ENCODE peak calls at places on chromosomes 1 and 21, in seven cellular contexts. One of them, this sample, is unnamed.

GRCh38 chr21:43827015-43827611 is 37.7 kb downstream of the RRP1 start:
- DNase-seq in PC-3: peak
- DNase-seq in testis: no peak
- DNase-seq in psoas muscle: peak
- DNase-seq in A549: no peak
- DNase-seq in body of pancreas: no peak
- DNase-seq in IMR-90: peak
- DNase-seq in this sample: no peak

GRCh38 chr1:157377216-157377821 is 175.0 kb downstream of the FCRL5 start:
- DNase-seq in PC-3: peak
- DNase-seq in testis: peak
- DNase-seq in psoas muscle: no peak
- DNase-seq in A549: no peak
- DNase-seq in body of pancreas: peak
- DNase-seq in IMR-90: peak
- DNase-seq in this sample: peak

GRCh38 chr1:32274646-32275340 is 17.1 kb upstream of the HDAC1 start:
- DNase-seq in PC-3: no peak
- DNase-seq in testis: no peak
- DNase-seq in psoas muscle: no peak
- DNase-seq in A549: no peak
- DNase-seq in body of pancreas: no peak
- DNase-seq in IMR-90: no peak
- DNase-seq in this sample: no peak

GRCh38 chr21:42887321-42887720 is 5.8 kb upstream of the NDUFV3 start:
- DNase-seq in PC-3: no peak
- DNase-seq in testis: no peak
- DNase-seq in psoas muscle: no peak
- DNase-seq in A549: no peak
- DNase-seq in body of pancreas: no peak
- DNase-seq in IMR-90: no peak
- DNase-seq in this sample: no peak

GRCh38 chr1:44810101-44810761 is 1.9 kb downstream of the BTBD19 start:
- DNase-seq in PC-3: peak
- DNase-seq in testis: peak
- DNase-seq in psoas muscle: peak
- DNase-seq in A549: no peak
- DNase-seq in body of pancreas: peak
- DNase-seq in IMR-90: no peak
- DNase-seq in this sample: no peak

GRCh38 chr1:203089001-203089650 is 3.3 kb upstream of the MYOG start:
- DNase-seq in PC-3: peak
- DNase-seq in testis: no peak
- DNase-seq in psoas muscle: no peak
- DNase-seq in A549: no peak
- DNase-seq in body of pancreas: no peak
- DNase-seq in IMR-90: no peak
- DNase-seq in this sample: no peak

GRCh38 chr1:63537940-63538339 is 14.6 kb downstream of the EFCAB7 start:
- DNase-seq in PC-3: peak
- DNase-seq in testis: no peak
- DNase-seq in psoas muscle: no peak
- DNase-seq in A549: no peak
- DNase-seq in body of pancreas: no peak
- DNase-seq in IMR-90: peak
- DNase-seq in this sample: no peak

GRCh38 chr1:159916240-159917051 is 8.9 kb downstream of the TAGLN2 start:
- DNase-seq in PC-3: peak
- DNase-seq in testis: peak
- DNase-seq in psoas muscle: no peak
- DNase-seq in A549: peak
- DNase-seq in body of pancreas: peak
- DNase-seq in IMR-90: peak
- DNase-seq in this sample: no peak

GRCh38 chr1:15154480-15155036 is 1.0 kb downstream of the TMEM51 start:
- DNase-seq in PC-3: peak
- DNase-seq in testis: peak
- DNase-seq in psoas muscle: peak
- DNase-seq in A549: no peak
- DNase-seq in body of pancreas: peak
- DNase-seq in IMR-90: no peak
- DNase-seq in this sample: peak

GRCh38 chr21:27213328-27213727 is 246.4 kb upstream of the ADAMTS5 start:
- DNase-seq in PC-3: peak
- DNase-seq in testis: no peak
- DNase-seq in psoas muscle: no peak
- DNase-seq in A549: no peak
- DNase-seq in body of pancreas: no peak
- DNase-seq in IMR-90: peak
- DNase-seq in this sample: no peak

GRCh38 chr1:35179864-35180263 is 13.1 kb downstream of the SFPQ start:
- DNase-seq in PC-3: no peak
- DNase-seq in testis: no peak
- DNase-seq in psoas muscle: no peak
- DNase-seq in A549: no peak
- DNase-seq in body of pancreas: no peak
- DNase-seq in IMR-90: no peak
- DNase-seq in this sample: no peak

GRCh38 chr1:11143401-11143800 is 43.7 kb upstream of the EXOSC10 start:
- DNase-seq in PC-3: no peak
- DNase-seq in testis: no peak
- DNase-seq in psoas muscle: no peak
- DNase-seq in A549: no peak
- DNase-seq in body of pancreas: no peak
- DNase-seq in IMR-90: no peak
- DNase-seq in this sample: no peak

GRCh38 chr1:11144563-11145256 is 44.4 kb upstream of the ANGPTL7 start:
- DNase-seq in PC-3: no peak
- DNase-seq in testis: no peak
- DNase-seq in psoas muscle: no peak
- DNase-seq in A549: no peak
- DNase-seq in body of pancreas: no peak
- DNase-seq in IMR-90: no peak
- DNase-seq in this sample: no peak

GRCh38 chr1:11147371-11147770 is 41.8 kb upstream of the ANGPTL7 start:
- DNase-seq in PC-3: peak
- DNase-seq in testis: no peak
- DNase-seq in psoas muscle: no peak
- DNase-seq in A549: no peak
- DNase-seq in body of pancreas: no peak
- DNase-seq in IMR-90: peak
- DNase-seq in this sample: no peak

GRCh38 chr1:11143907-11144306 is 44.2 kb upstream of the EXOSC10 start:
- DNase-seq in PC-3: no peak
- DNase-seq in testis: no peak
- DNase-seq in psoas muscle: no peak
- DNase-seq in A549: no peak
- DNase-seq in body of pancreas: no peak
- DNase-seq in IMR-90: no peak
- DNase-seq in this sample: no peak

GRCh38 chr1:11145741-11146140 is 43.4 kb upstream of the ANGPTL7 start:
- DNase-seq in PC-3: no peak
- DNase-seq in testis: no peak
- DNase-seq in psoas muscle: no peak
- DNase-seq in A549: no peak
- DNase-seq in body of pancreas: no peak
- DNase-seq in IMR-90: no peak
- DNase-seq in this sample: no peak
- H3K27ac ChIP-seq in PC-3: peak
- H3K27ac ChIP-seq in testis: no peak
- H3K27ac ChIP-seq in psoas muscle: no peak
- H3K27ac ChIP-seq in A549: no peak
- H3K27ac ChIP-seq in body of pancreas: no peak
- H3K27ac ChIP-seq in IMR-90: no peak
- H3K27ac ChIP-seq in this sample: no peak

GRCh38 chr1:67144696-67145095 is 9.9 kb upstream of the C1orf141 start:
- DNase-seq in PC-3: peak
- DNase-seq in testis: no peak
- DNase-seq in psoas muscle: no peak
- DNase-seq in A549: no peak
- DNase-seq in body of pancreas: no peak
- DNase-seq in IMR-90: no peak
- DNase-seq in this sample: no peak
- TF ChIP-seq CTCF in PC-3: peak
- TF ChIP-seq CTCF in testis: no peak
- TF ChIP-seq CTCF in psoas muscle: no peak
- TF ChIP-seq CTCF in A549: peak
- TF ChIP-seq CTCF in body of pancreas: peak
- TF ChIP-seq CTCF in IMR-90: peak
- TF ChIP-seq CTCF in this sample: no peak

DNA sequence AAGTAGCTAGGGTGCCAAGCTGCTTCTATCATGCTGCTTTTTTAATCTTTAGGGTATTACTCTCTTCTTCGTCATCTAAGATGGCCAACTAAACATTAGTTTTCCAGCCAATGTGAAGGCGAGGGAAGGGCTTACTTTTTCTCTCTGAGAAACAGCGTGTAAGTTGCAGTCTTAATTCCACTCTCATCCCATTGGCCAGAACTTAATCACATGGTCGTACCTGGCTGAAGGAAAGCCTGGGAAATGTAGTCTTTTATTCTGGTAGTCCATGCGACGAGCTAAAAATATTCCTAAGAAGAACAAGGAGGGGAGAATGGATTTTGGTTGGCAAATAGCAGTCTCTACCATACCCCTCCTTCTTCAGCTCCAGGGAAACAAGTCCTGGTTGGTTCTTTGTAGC is 21.5 kb downstream of the DNAJC6 start:
- DNase-seq in PC-3: no peak
- DNase-seq in testis: peak
- DNase-seq in psoas muscle: no peak
- DNase-seq in A549: no peak
- DNase-seq in body of pancreas: no peak
- DNase-seq in IMR-90: no peak
- DNase-seq in this sample: no peak
- H3K27ac ChIP-seq in PC-3: no peak
- H3K27ac ChIP-seq in testis: no peak
- H3K27ac ChIP-seq in psoas muscle: no peak
- H3K27ac ChIP-seq in A549: no peak
- H3K27ac ChIP-seq in body of pancreas: no peak
- H3K27ac ChIP-seq in IMR-90: no peak
- H3K27ac ChIP-seq in this sample: no peak

DNA sequence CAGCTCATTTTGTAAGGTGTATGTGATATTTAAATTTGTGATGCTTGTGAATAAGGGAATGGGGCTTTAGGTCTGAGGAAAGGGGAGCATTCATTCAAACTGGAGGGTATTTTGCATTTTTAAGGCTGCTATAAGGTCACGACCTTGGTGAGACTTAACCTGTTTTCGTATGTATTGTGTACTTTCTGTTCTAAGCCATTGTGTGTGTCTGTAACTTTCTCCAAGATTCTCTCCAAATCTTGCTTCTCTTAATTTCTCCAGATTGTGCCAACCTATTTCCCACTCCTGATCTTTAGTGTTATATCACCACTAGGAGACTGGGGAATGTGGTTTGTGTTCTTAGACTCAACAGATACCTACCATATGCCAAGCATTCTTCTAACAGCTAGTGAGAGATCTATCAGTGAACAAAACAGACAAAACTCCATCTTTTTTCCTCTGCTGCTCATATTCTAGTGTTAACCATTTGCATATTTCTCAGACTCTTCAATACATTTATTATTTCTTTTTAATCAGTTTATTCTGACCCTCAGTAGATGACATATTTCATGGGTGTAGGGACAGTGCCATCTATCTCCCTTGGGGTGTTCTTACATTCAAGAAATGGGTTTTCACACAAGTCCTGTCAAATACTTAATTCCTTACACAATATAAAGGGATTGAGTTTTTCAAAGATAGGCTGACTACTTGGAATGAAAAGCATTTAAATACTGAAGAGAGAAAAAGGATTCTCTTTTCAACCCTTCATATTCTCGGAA is 27.5 kb downstream of the ATP1B1 start:
- DNase-seq in PC-3: peak
- DNase-seq in testis: no peak
- DNase-seq in psoas muscle: no peak
- DNase-seq in A549: no peak
- DNase-seq in body of pancreas: no peak
- DNase-seq in IMR-90: no peak
- DNase-seq in this sample: no peak
- TF ChIP-seq CTCF in PC-3: peak
- TF ChIP-seq CTCF in testis: peak
- TF ChIP-seq CTCF in psoas muscle: peak
- TF ChIP-seq CTCF in A549: peak
- TF ChIP-seq CTCF in body of pancreas: peak
- TF ChIP-seq CTCF in IMR-90: peak
- TF ChIP-seq CTCF in this sample: peak

GRCh38 chr1:21524220-21524619 is 15.0 kb downstream of the ALPL start:
- DNase-seq in PC-3: no peak
- DNase-seq in testis: no peak
- DNase-seq in psoas muscle: no peak
- DNase-seq in A549: no peak
- DNase-seq in body of pancreas: no peak
- DNase-seq in IMR-90: no peak
- DNase-seq in this sample: no peak
- H3K27ac ChIP-seq in PC-3: no peak
- H3K27ac ChIP-seq in testis: no peak
- H3K27ac ChIP-seq in psoas muscle: no peak
- H3K27ac ChIP-seq in A549: no peak
- H3K27ac ChIP-seq in body of pancreas: no peak
- H3K27ac ChIP-seq in IMR-90: no peak
- H3K27ac ChIP-seq in this sample: no peak

This sample was measured in colonic mucosa.